ENCODE peak calls at places on chromosomes 1 and 21, in nine cellular contexts. G is stimulated activated CD8-positive, alpha-beta memory T cell treated with anti-CD3 and anti-CD28 coated beads, Interleukin-2, amount 100 ng/mL, for 48 hours; C is HS-5; T is brain microvascular endothelial cell; D is IMR-90; B is caudate nucleus; W is kidney; S is coronary artery; N is NCI-H2029 treated with DMSO at 0.1 percent for 48 hours. Y is an unnamed sample.

GRCh38 chr1:109924316-109924715 is 13.7 kb downstream of the CSF1 start:
- DNase-seq in W (no peak), N (no peak), G (no peak), S (no peak), D (no peak), B (no peak), T (no peak), C (no peak), Y (no peak)

GRCh38 chr1:160814856-160815255 is 18.9 kb downstream of the LY9 start:
- DNase-seq in S (no peak), G (no peak), D (no peak), W (no peak), B (no peak), C (no peak), N (no peak), T (no peak), Y (no peak)

GRCh38 chr1:40404670-40405462 is 31.3 kb downstream of the SMAP2 start:
- DNase-seq in T (peak), D (peak), C (peak), N (peak), B (no peak), S (no peak), W (no peak), G (no peak), Y (no peak)

GRCh38 chr1:40877681-40878080 is 15.5 kb upstream of the CITED4 start:
- DNase-seq in G (no peak), N (peak), W (peak), C (peak), S (peak), D (peak), B (no peak), T (peak), Y (no peak)

GRCh38 chr1:63327417-63328139 is 5.2 kb downstream of the FOXD3 start:
- DNase-seq in W (peak), D (peak), G (no peak), S (no peak), B (no peak), N (peak), T (peak), C (no peak), Y (peak)

GRCh38 chr21:34113842-34114241 is 40.5 kb downstream of the MRPS6 start:
- DNase-seq in B (no peak), N (peak), T (no peak), G (no peak), D (no peak), S (no peak), C (no peak), W (no peak), Y (no peak)

GRCh38 chr1:247210062-247210385 is 38.2 kb upstream of the ZNF124 start:
- DNase-seq in C (no peak), G (no peak), S (no peak), W (no peak), B (no peak), N (no peak), D (peak), T (no peak), Y (no peak)

GRCh38 chr21:45886610-45887026 is 95.0 kb upstream of the COL6A1 start:
- DNase-seq in D (no peak), T (no peak), C (no peak), S (no peak), N (no peak), G (no peak), W (peak), B (no peak), Y (no peak)

GRCh38 chr21:43812139-43812821 is 22.9 kb downstream of the RRP1 start:
- DNase-seq in D (no peak), C (no peak), W (peak), G (no peak), S (no peak), B (no peak), N (no peak), T (no peak), Y (no peak)

GRCh38 chr1:199948587-199949280 is 78.8 kb upstream of the NR5A2 start:
- DNase-seq in D (peak), N (no peak), C (no peak), W (no peak), B (no peak), S (no peak), G (no peak), T (no peak), Y (no peak)

GRCh38 chr1:179953974-179954493 is 576 bp upstream of the CEP350 start:
- DNase-seq in T (peak), N (no peak), C (no peak), G (no peak), B (no peak), D (peak), W (no peak), S (no peak), Y (no peak)

GRCh38 chr1:44276901-44277300 is 63.6 kb downstream of the DMAP1 start:
- DNase-seq in N (no peak), W (no peak), G (no peak), C (no peak), D (peak), T (no peak), B (no peak), S (no peak), Y (no peak)

GRCh38 chr1:162463021-162463420 is 34.6 kb upstream of the UHMK1 start:
- DNase-seq in C (no peak), W (no peak), D (no peak), N (no peak), B (no peak), S (no peak), G (no peak), T (no peak), Y (no peak)

GRCh38 chr1:91993256-91993655 is 36.5 kb upstream of the EPHX4 start:
- DNase-seq in G (no peak), N (no peak), W (no peak), S (no peak), C (no peak), D (no peak), B (no peak), T (no peak), Y (no peak)

GRCh38 chr1:156414440-156415064 is 45.5 kb downstream of the RHBG start:
- DNase-seq in D (no peak), N (no peak), G (no peak), C (no peak), T (no peak), S (no peak), B (no peak), W (no peak), Y (no peak)

GRCh38 chr21:29238967-29239289 is 59.8 kb upstream of the BACH1 start:
- DNase-seq in S (no peak), N (no peak), D (peak), C (no peak), G (no peak), B (no peak), W (no peak), T (peak), Y (no peak)

GRCh38 chr1:48572632-48573258 is 100.7 kb upstream of the SPATA6 start:
- DNase-seq in S (no peak), G (peak), C (no peak), B (peak), D (peak), W (peak), T (peak), N (peak), Y (peak)

GRCh38 chr21:32367158-32367557 is 25.7 kb downstream of the URB1 start:
- DNase-seq in C (no peak), D (no peak), W (no peak), S (no peak), B (no peak), T (no peak), N (no peak), G (no peak), Y (no peak)

GRCh38 chr1:160117300-160117699 is 1.7 kb downstream of the ATP1A2 start:
- DNase-seq in N (no peak), G (no peak), D (no peak), T (no peak), C (no peak), S (no peak), B (no peak), W (no peak), Y (no peak)

GRCh38 chr21:44571296-44571695 is 2.2 kb upstream of the KRTAP10-4 start:
- DNase-seq in D (no peak), C (no peak), W (peak), S (no peak), B (no peak), G (no peak), N (no peak), T (no peak), Y (no peak)

GRCh38 chr21:32007461-32007860 is 134.6 kb downstream of the HUNK start:
- DNase-seq in D (peak), G (no peak), S (no peak), W (no peak), T (peak), C (peak), B (no peak), N (no peak), Y (no peak)

Y was measured in H9.